ENCODE peak calls at places on chromosomes 6 and 20, in five cellular contexts. One of them, this sample, is unnamed.

GRCh38 chr20:40524071-40524470 is 165.0 kb downstream of the MAFB start:
- DNase-seq in GM23248: no peak
- DNase-seq in hepatocyte: no peak
- DNase-seq in PC-3: no peak
- DNase-seq in astrocyte: peak
- DNase-seq in this sample: no peak

GRCh38 chr6:43942616-43943015 is 172.6 kb downstream of the VEGFA start:
- DNase-seq in hepatocyte: no peak
- DNase-seq in GM23248: no peak
- DNase-seq in astrocyte: no peak
- DNase-seq in PC-3: no peak
- DNase-seq in this sample: no peak

GRCh38 chr20:36919715-36920333 is 31.7 kb downstream of the SAMHD1 start:
- DNase-seq in hepatocyte: peak
- DNase-seq in PC-3: peak
- DNase-seq in GM23248: peak
- DNase-seq in astrocyte: peak
- DNase-seq in this sample: peak

GRCh38 chr20:23157741-23158140 is 71.6 kb upstream of the CD93 start:
- DNase-seq in hepatocyte: no peak
- DNase-seq in GM23248: peak
- DNase-seq in PC-3: no peak
- DNase-seq in astrocyte: peak
- DNase-seq in this sample: no peak

GRCh38 chr6:6810727-6811126 is 222.2 kb downstream of the LY86 start:
- DNase-seq in hepatocyte: no peak
- DNase-seq in GM23248: no peak
- DNase-seq in astrocyte: no peak
- DNase-seq in PC-3: no peak
- DNase-seq in this sample: no peak

GRCh38 chr6:168950500-168951223 is 303.0 kb downstream of the THBS2 start:
- DNase-seq in hepatocyte: no peak
- DNase-seq in GM23248: peak
- DNase-seq in astrocyte: no peak
- DNase-seq in PC-3: no peak
- DNase-seq in this sample: no peak

GRCh38 chr6:32845381-32845884 is 1.6 kb upstream of the PSMB8 start:
- DNase-seq in hepatocyte: no peak
- DNase-seq in PC-3: no peak
- DNase-seq in GM23248: no peak
- DNase-seq in astrocyte: no peak
- DNase-seq in this sample: no peak

GRCh38 chr6:93416575-93417420 is 2.6 kb downstream of the EPHA7 start:
- DNase-seq in hepatocyte: peak
- DNase-seq in astrocyte: peak
- DNase-seq in GM23248: peak
- DNase-seq in PC-3: peak
- DNase-seq in this sample: no peak

GRCh38 chr20:661474-662288 is 8.7 kb upstream of the SRXN1 start:
- DNase-seq in PC-3: no peak
- DNase-seq in astrocyte: no peak
- DNase-seq in GM23248: peak
- DNase-seq in hepatocyte: no peak
- DNase-seq in this sample: no peak

GRCh38 chr6:130070747-130071146 is 52.4 kb downstream of the L3MBTL3 start:
- DNase-seq in PC-3: no peak
- DNase-seq in hepatocyte: no peak
- DNase-seq in astrocyte: peak
- DNase-seq in GM23248: peak
- DNase-seq in this sample: no peak

GRCh38 chr6:148577687-148578488 is 168.9 kb upstream of the UST start:
- DNase-seq in GM23248: peak
- DNase-seq in PC-3: peak
- DNase-seq in hepatocyte: peak
- DNase-seq in astrocyte: peak
- DNase-seq in this sample: peak

GRCh38 chr6:81487489-81487888 is 265.0 kb downstream of the TENT5A start:
- DNase-seq in hepatocyte: peak
- DNase-seq in astrocyte: peak
- DNase-seq in GM23248: no peak
- DNase-seq in PC-3: no peak
- DNase-seq in this sample: no peak

GRCh38 chr20:25252686-25253421 is 5.0 kb downstream of the PYGB start:
- DNase-seq in PC-3: peak
- DNase-seq in hepatocyte: peak
- DNase-seq in GM23248: no peak
- DNase-seq in astrocyte: no peak
- DNase-seq in this sample: peak

GRCh38 chr20:61876931-61877330 is 188.8 kb downstream of the TAF4 start:
- DNase-seq in GM23248: no peak
- DNase-seq in PC-3: no peak
- DNase-seq in hepatocyte: no peak
- DNase-seq in astrocyte: no peak
- DNase-seq in this sample: no peak

GRCh38 chr6:26199773-26200728 is 112.8 kb downstream of the HFE start:
- DNase-seq in hepatocyte: peak
- DNase-seq in GM23248: peak
- DNase-seq in astrocyte: no peak
- DNase-seq in PC-3: peak
- DNase-seq in this sample: peak

GRCh38 chr20:11807070-11807741 is 110.5 kb upstream of the BTBD3 start:
- DNase-seq in GM23248: peak
- DNase-seq in astrocyte: peak
- DNase-seq in hepatocyte: no peak
- DNase-seq in PC-3: peak
- DNase-seq in this sample: no peak

GRCh38 chr6:151721141-151721540 is 86.3 kb upstream of the ESR1 start:
- DNase-seq in GM23248: peak
- DNase-seq in PC-3: no peak
- DNase-seq in astrocyte: no peak
- DNase-seq in hepatocyte: no peak
- DNase-seq in this sample: no peak

GRCh38 chr6:33995046-33995872 is 150.6 kb downstream of the GRM4 start:
- DNase-seq in PC-3: no peak
- DNase-seq in hepatocyte: peak
- DNase-seq in astrocyte: no peak
- DNase-seq in GM23248: no peak
- DNase-seq in this sample: no peak

GRCh38 chr20:16123623-16124022 is 449.6 kb downstream of the KIF16B start:
- DNase-seq in GM23248: peak
- DNase-seq in hepatocyte: no peak
- DNase-seq in PC-3: peak
- DNase-seq in astrocyte: no peak
- DNase-seq in this sample: no peak

GRCh38 chr6:157273756-157274088 is 49.6 kb downstream of the TMEM242 start:
- DNase-seq in hepatocyte: peak
- DNase-seq in astrocyte: no peak
- DNase-seq in PC-3: no peak
- DNase-seq in GM23248: peak
- DNase-seq in this sample: peak

GRCh38 chr6:148200302-148200701 is 142.3 kb upstream of the SASH1 start:
- DNase-seq in astrocyte: no peak
- DNase-seq in GM23248: peak
- DNase-seq in hepatocyte: no peak
- DNase-seq in PC-3: no peak
- DNase-seq in this sample: no peak

GRCh38 chr6:12749531-12750379 is 33.2 kb downstream of the PHACTR1 start:
- DNase-seq in hepatocyte: no peak
- DNase-seq in PC-3: no peak
- DNase-seq in GM23248: peak
- DNase-seq in astrocyte: no peak
- DNase-seq in this sample: no peak

GRCh38 chr6:106748547-106749207 is 119.3 kb downstream of the QRSL1 start:
- DNase-seq in astrocyte: no peak
- DNase-seq in hepatocyte: no peak
- DNase-seq in PC-3: no peak
- DNase-seq in GM23248: no peak
- DNase-seq in this sample: no peak

GRCh38 chr6:20186981-20187380 is 25.3 kb downstream of the MBOAT1 start:
- DNase-seq in hepatocyte: no peak
- DNase-seq in astrocyte: peak
- DNase-seq in GM23248: peak
- DNase-seq in PC-3: no peak
- DNase-seq in this sample: no peak

GRCh38 chr20:1562622-1563021 is 5.1 kb upstream of the SIRPD start:
- DNase-seq in PC-3: peak
- DNase-seq in hepatocyte: no peak
- DNase-seq in astrocyte: no peak
- DNase-seq in GM23248: no peak
- DNase-seq in this sample: no peak

GRCh38 chr6:159608961-159609673 is 83.9 kb downstream of the SOD2 start:
- DNase-seq in hepatocyte: no peak
- DNase-seq in astrocyte: peak
- DNase-seq in PC-3: peak
- DNase-seq in GM23248: peak
- DNase-seq in this sample: no peak

GRCh38 chr6:15148356-15149058 is 97.4 kb upstream of the JARID2 start:
- DNase-seq in astrocyte: peak
- DNase-seq in hepatocyte: peak
- DNase-seq in GM23248: peak
- DNase-seq in PC-3: peak
- DNase-seq in this sample: peak

GRCh38 chr6:132969188-132969587 is 154.8 kb downstream of the RPS12 start:
- DNase-seq in GM23248: peak
- DNase-seq in PC-3: peak
- DNase-seq in hepatocyte: no peak
- DNase-seq in astrocyte: peak
- DNase-seq in this sample: no peak

GRCh38 chr6:122984393-122984792 is 11.6 kb upstream of the CLVS2 start:
- DNase-seq in astrocyte: no peak
- DNase-seq in hepatocyte: no peak
- DNase-seq in GM23248: no peak
- DNase-seq in PC-3: no peak
- DNase-seq in this sample: no peak

GRCh38 chr6:108850669-108851467 is 2.6 kb downstream of the ARMC2 start:
- DNase-seq in GM23248: no peak
- DNase-seq in astrocyte: no peak
- DNase-seq in PC-3: no peak
- DNase-seq in hepatocyte: no peak
- DNase-seq in this sample: no peak

GRCh38 chr6:158959552-158959951 is 40.5 kb downstream of the RSPH3 start:
- DNase-seq in astrocyte: no peak
- DNase-seq in PC-3: no peak
- DNase-seq in GM23248: no peak
- DNase-seq in hepatocyte: no peak
- DNase-seq in this sample: no peak

GRCh38 chr6:148367418-148368024 is 24.9 kb downstream of the SASH1 start:
- DNase-seq in astrocyte: no peak
- DNase-seq in PC-3: peak
- DNase-seq in GM23248: peak
- DNase-seq in hepatocyte: no peak
- DNase-seq in this sample: no peak

GRCh38 chr6:10564975-10565374 is 43.8 kb downstream of the GCNT2 start:
- DNase-seq in astrocyte: no peak
- DNase-seq in hepatocyte: no peak
- DNase-seq in GM23248: no peak
- DNase-seq in PC-3: no peak
- DNase-seq in this sample: no peak

GRCh38 chr20:32474009-32474716 is 111.0 kb downstream of the NOL4L start:
- DNase-seq in GM23248: no peak
- DNase-seq in PC-3: no peak
- DNase-seq in astrocyte: no peak
- DNase-seq in hepatocyte: no peak
- DNase-seq in this sample: no peak
- H2AFZ ChIP-seq in GM23248: peak
- H2AFZ ChIP-seq in PC-3: no peak
- H2AFZ ChIP-seq in astrocyte: no peak
- H2AFZ ChIP-seq in hepatocyte: no peak
- H2AFZ ChIP-seq in this sample: no peak

DNA sequence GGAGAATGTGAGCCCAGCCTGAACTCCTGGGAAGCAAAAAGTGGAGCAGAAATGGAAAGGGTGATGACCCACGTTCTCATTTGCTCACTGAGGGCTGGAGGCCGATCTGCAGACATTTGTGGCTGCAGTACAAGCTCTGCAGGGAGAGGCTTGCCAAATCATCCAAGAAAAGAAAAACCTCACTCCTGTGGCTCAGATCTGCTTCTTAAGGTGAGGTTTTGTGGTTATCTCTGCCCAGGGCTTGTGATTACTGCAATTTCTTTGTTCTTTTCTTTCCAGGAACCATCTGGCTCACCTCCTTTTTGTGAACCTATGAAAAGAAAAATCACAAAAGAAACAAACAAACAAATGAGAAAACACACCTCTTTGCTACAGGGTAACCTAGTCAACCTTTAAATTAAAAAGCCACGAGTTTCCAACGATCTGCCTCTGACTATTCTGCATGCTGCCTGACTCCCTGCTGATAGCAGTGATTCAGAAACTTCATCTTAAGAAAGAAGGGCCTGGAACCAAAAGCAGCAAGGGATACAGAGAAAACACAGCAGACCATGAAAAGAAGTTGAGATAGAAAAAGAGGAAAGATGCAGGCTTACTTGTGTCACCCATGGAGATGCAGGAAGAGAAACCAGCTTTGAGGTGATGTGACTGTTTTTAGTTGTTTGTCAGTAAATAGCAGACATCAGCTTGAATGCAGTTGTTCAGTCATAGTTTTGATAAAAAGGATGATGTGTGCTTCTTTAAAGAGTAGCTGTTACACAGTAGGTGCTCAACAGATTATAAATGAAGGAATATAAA is 165.1 kb downstream of the LMBRD1 start:
- DNase-seq in GM23248: no peak
- DNase-seq in astrocyte: no peak
- DNase-seq in hepatocyte: no peak
- DNase-seq in PC-3: no peak
- DNase-seq in this sample: no peak
- H2AFZ ChIP-seq in GM23248: no peak
- H2AFZ ChIP-seq in astrocyte: peak
- H2AFZ ChIP-seq in hepatocyte: no peak
- H2AFZ ChIP-seq in PC-3: no peak
- H2AFZ ChIP-seq in this sample: peak

DNA sequence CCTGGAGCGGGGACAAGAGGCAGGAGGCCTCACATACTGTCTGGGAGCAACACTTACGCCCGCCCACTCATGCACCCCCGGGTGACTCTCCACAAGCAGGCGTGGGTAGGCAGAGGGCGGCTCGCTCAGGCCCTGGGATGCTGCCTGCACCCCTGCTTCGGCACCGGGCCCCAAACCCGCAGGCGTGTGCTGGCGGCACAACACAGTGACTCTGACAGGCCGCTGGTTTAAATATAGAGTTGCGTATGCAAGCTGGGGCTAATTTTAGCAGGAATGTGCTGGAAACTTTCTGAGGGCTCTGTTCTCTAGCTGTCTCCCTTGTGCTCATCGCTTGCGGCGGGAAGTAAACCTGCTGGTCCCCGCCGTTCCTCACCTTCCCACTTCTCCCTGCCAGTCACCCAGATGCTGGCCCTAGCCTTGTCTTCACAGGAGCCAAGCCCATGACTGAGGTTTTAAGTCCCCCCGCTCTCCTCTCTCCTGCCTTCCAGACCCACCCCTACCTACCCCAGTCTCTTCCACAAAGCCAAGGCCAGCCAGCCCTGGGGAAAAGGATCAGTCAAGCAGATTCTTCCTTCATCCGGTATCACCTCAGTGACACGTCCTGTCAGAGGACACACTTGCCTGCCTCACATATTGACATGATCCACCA is 94.5 kb upstream of the FOXP4 start:
- DNase-seq in hepatocyte: peak
- DNase-seq in PC-3: no peak
- DNase-seq in GM23248: peak
- DNase-seq in astrocyte: no peak
- DNase-seq in this sample: no peak
- H2AFZ ChIP-seq in hepatocyte: no peak
- H2AFZ ChIP-seq in PC-3: no peak
- H2AFZ ChIP-seq in GM23248: no peak
- H2AFZ ChIP-seq in astrocyte: no peak
- H2AFZ ChIP-seq in this sample: no peak

GRCh38 chr6:5677219-5678000 is 329.3 kb downstream of the NRN1 start:
- DNase-seq in GM23248: peak
- DNase-seq in hepatocyte: no peak
- DNase-seq in astrocyte: no peak
- DNase-seq in PC-3: peak
- DNase-seq in this sample: no peak
- H2AFZ ChIP-seq in GM23248: no peak
- H2AFZ ChIP-seq in hepatocyte: no peak
- H2AFZ ChIP-seq in astrocyte: no peak
- H2AFZ ChIP-seq in PC-3: no peak
- H2AFZ ChIP-seq in this sample: no peak

This sample was measured in PC-9.